ENCODE peak calls at places on chromosomes 16 and 17, in five cellular contexts. K is fibroblast of the aortic adventitia, I is T follicular helper cell, R is NCI-H1417 treated with DMSO at 0.1 percent for 48 hours, U is GM06990. J is an unnamed sample.

GRCh38 chr17:309361-309888 is 43.2 kb downstream of the RPH3AL start:
- DNase-seq in R (no peak), I (no peak), U (peak), K (no peak), J (no peak)

GRCh38 chr17:45783593-45784292 is 377 bp upstream of the CRHR1 start:
- DNase-seq in U (no peak), R (no peak), K (no peak), I (no peak), J (no peak)

GRCh38 chr16:30076276-30076791 is 540 bp downstream of the PPP4C start:
- DNase-seq in U (no peak), K (peak), R (no peak), I (no peak), J (no peak)

GRCh38 chr17:28334176-28334575 is 1.1 kb downstream of the IFT20 start:
- DNase-seq in I (no peak), K (peak), U (no peak), R (no peak), J (no peak)

GRCh38 chr17:41689497-41690299 is 1.0 kb downstream of the EIF1 start:
- DNase-seq in R (no peak), U (no peak), K (peak), I (no peak), J (peak)

GRCh38 chr17:70945386-70945785 is 776.1 kb downstream of the KCNJ2 start:
- DNase-seq in R (no peak), U (no peak), I (no peak), K (no peak), J (no peak)

GRCh38 chr16:26765087-26765486 is 301.6 kb upstream of the C16orf82 start:
- DNase-seq in K (no peak), I (no peak), R (no peak), U (no peak), J (no peak)

GRCh38 chr17:78821961-78822360 is 18.7 kb downstream of the USP36 start:
- DNase-seq in U (no peak), K (no peak), I (no peak), R (no peak), J (no peak)

GRCh38 chr17:57869599-57870282 is 19.9 kb upstream of the MRPS23 start:
- DNase-seq in U (no peak), K (peak), I (no peak), R (no peak), J (no peak)

GRCh38 chr16:81702506-81702905 is 76.6 kb upstream of the PLCG2 start:
- DNase-seq in K (no peak), U (no peak), I (no peak), R (no peak), J (no peak)

GRCh38 chr16:65497571-65497970 is 375.7 kb upstream of the CDH11 start:
- DNase-seq in U (no peak), R (no peak), I (no peak), K (no peak), J (no peak)